ENCODE peak calls at places on chromosomes 1 and 21, in four cellular contexts. V is IMR-90, B is A549, A is K562. S is an unnamed sample.

GRCh38 chr1:155474156-155474555 is 88.4 kb downstream of the ASH1L start:
- DNase-seq in V (no peak), B (no peak), A (no peak), S (no peak)

GRCh38 chr21:46008893-46009635 is 27.5 kb downstream of the COL6A1 start:
- DNase-seq in V (no peak), B (no peak), A (no peak), S (peak; percentile 39)

GRCh38 chr1:114088392-114089299 is 65.0 kb downstream of the SYT6 start:
- DNase-seq in V (no peak), B (no peak), A (peak; percentile 48), S (no peak)

GRCh38 chr1:6519935-6520621 is 28.6 kb upstream of the PLEKHG5 start:
- DNase-seq in V (peak; percentile 80), B (no peak), A (peak; percentile 59), S (peak; percentile 86)

GRCh38 chr1:46174448-46175231 is at the start of gene TSPAN1:
- DNase-seq in V (peak; percentile 45), B (no peak), A (no peak), S (no peak)

GRCh38 chr1:112247971-112248370 is 148.0 kb upstream of the CTTNBP2NL start:
- DNase-seq in V (no peak), B (no peak), A (no peak), S (no peak)

GRCh38 chr21:23887709-23888303 is 1719.5 kb downstream of the MRPL39 start:
- DNase-seq in V (no peak), B (no peak), A (no peak), S (no peak)

GRCh38 chr1:227323956-227324267 is 5.6 kb upstream of the CDC42BPA start:
- DNase-seq in V (no peak), B (no peak), A (peak; percentile 49), S (no peak)

GRCh38 chr1:41379741-41380130 is 18.5 kb downstream of the FOXO6 start:
- DNase-seq in V (no peak), B (no peak), A (no peak), S (no peak)

GRCh38 chr1:82517586-82517985 is 716.9 kb downstream of the ADGRL2 start:
- DNase-seq in V (no peak), B (no peak), A (no peak), S (no peak)

GRCh38 chr1:180911640-180912161 is 996 bp upstream of the KIAA1614 start:
- DNase-seq in V (peak; percentile 19), B (no peak), A (no peak), S (no peak)

GRCh38 chr1:9281907-9282306 is 10.8 kb upstream of the SPSB1 start:
- DNase-seq in V (no peak), B (no peak), A (no peak), S (no peak)

GRCh38 chr1:113846391-113847035 is 25.0 kb downstream of the PTPN22 start:
- DNase-seq in V (no peak), B (no peak), A (no peak), S (no peak)

GRCh38 chr1:233032916-233033315 is 82.5 kb downstream of the NTPCR start:
- DNase-seq in V (no peak), B (no peak), A (no peak), S (no peak)

GRCh38 chr21:32238063-32238462 is 40.8 kb downstream of the MIS18A start:
- DNase-seq in V (no peak), B (no peak), A (no peak), S (no peak)

GRCh38 chr1:40625076-40625475 is 40.4 kb downstream of the RIMS3 start:
- DNase-seq in V (no peak), B (peak; percentile 10), A (no peak), S (no peak)

GRCh38 chr1:192104852-192105251 is 53.4 kb upstream of the RGS18 start:
- DNase-seq in V (peak; percentile 89), B (no peak), A (no peak), S (no peak)

GRCh38 chr1:225933072-225933471 is 7.9 kb downstream of the LEFTY2 start:
- DNase-seq in V (peak; percentile 85), B (peak; percentile 30), A (no peak), S (no peak)

GRCh38 chr1:43439121-43439581 is 14.6 kb downstream of the HYI start:
- DNase-seq in V (no peak), B (no peak), A (no peak), S (no peak)

GRCh38 chr1:193700710-193701355 is 514.4 kb upstream of the B3GALT2 start:
- DNase-seq in V (peak; percentile 79), B (peak; percentile 71), A (no peak), S (no peak)

GRCh38 chr1:168786476-168787330 is 57.7 kb upstream of the DPT start:
- DNase-seq in V (no peak), B (no peak), A (no peak), S (no peak)

GRCh38 chr1:54543729-54544496 is 4.1 kb upstream of the ACOT11 start:
- DNase-seq in V (peak; percentile 84), B (no peak), A (peak; percentile 9), S (no peak)

GRCh38 chr1:228403231-228403631 is 3.4 kb downstream of the TRIM11 start:
- DNase-seq in V (no peak), B (no peak), A (no peak), S (no peak)

GRCh38 chr1:162213281-162213909 is 143.9 kb downstream of the NOS1AP start:
- DNase-seq in V (peak; percentile 2), B (no peak), A (no peak), S (no peak)

GRCh38 chr1:210692796-210693195 is 364.1 kb downstream of the HHAT start:
- DNase-seq in V (no peak), B (no peak), A (no peak), S (no peak)

GRCh38 chr1:10910490-10911273 is 101.8 kb upstream of the TARDBP start:
- DNase-seq in V (no peak), B (no peak), A (no peak), S (peak; percentile 45)

GRCh38 chr1:179925906-179926305 is 28.7 kb upstream of the CEP350 start:
- DNase-seq in V (no peak), B (no peak), A (no peak), S (no peak)

GRCh38 chr1:71047635-71048607 is at the start of gene PTGER3:
- DNase-seq in V (no peak), B (no peak), A (peak; percentile 91), S (peak; percentile 82)

GRCh38 chr1:101039245-101039644 is 13.7 kb upstream of the DPH5 start:
- DNase-seq in V (no peak), B (no peak), A (no peak), S (no peak)

DNA sequence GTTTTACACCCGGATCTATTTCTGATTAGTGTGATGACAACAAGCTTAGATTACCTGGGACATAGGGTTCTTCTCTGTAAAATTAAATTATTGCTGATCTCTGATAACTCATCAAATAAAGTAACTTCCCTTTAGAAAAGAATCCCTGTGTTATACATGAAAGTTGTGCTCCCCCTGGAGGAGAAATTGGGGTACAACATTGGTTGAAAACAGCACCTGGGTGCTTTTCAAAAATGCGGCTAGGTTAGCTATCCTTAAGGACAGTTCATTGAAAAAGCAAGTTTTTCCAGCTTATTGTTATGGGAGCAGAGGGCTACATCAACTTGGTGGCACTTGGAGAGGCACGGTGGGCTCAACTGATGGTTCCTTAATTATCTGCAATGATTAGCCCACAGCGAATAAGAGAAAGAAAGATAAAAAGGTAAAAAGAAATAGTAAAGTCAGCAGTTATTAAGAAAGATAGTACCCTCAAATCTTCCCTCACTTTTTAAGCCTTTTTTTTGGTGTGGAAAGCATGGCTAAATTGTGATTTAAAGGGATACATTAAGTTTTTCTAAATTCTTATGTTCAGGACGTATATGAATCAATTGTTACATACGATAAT is 97.8 kb downstream of the FMN2 start:
- DNase-seq in V (peak; percentile 53), B (peak; percentile 61), A (peak; percentile 35), S (peak; percentile 57)
- TF ChIP-seq MAFK in V (peak; percentile 62), B (peak; percentile 89), A (no peak), S (peak; percentile 10)

GRCh38 chr21:15820327-15820726 is 90.5 kb downstream of the USP25 start:
- DNase-seq in V (no peak), B (no peak), A (no peak), S (no peak)
- TF ChIP-seq MAFK in V (no peak), B (no peak), A (no peak), S (no peak)

GRCh38 chr1:97200627-97201026 is 479.0 kb downstream of the PTBP2 start:
- DNase-seq in V (no peak), B (no peak), A (no peak), S (no peak)
- TF ChIP-seq MAFK in V (no peak), B (no peak), A (no peak), S (no peak)

GRCh38 chr1:245871881-245872280 is 635.2 kb downstream of the SMYD3 start:
- DNase-seq in V (peak; percentile 99), B (no peak), A (no peak), S (no peak)
- TF ChIP-seq MAFK in V (no peak), B (no peak), A (no peak), S (no peak)

GRCh38 chr1:235990376-235990795 is 74.5 kb downstream of the NID1 start:
- DNase-seq in V (peak; percentile 48), B (no peak), A (no peak), S (no peak)
- TF ChIP-seq MAFK in V (no peak), B (no peak), A (no peak), S (no peak)

GRCh38 chr1:164651378-164651951 is 92.5 kb downstream of the PBX1 start:
- DNase-seq in V (peak; percentile 25), B (peak; percentile 65), A (no peak), S (no peak)
- TF ChIP-seq MAFK in V (no peak), B (no peak), A (no peak), S (no peak)

GRCh38 chr1:88462481-88463261 is 221.4 kb upstream of the PKN2 start:
- DNase-seq in V (peak; percentile 17), B (peak; percentile 10), A (no peak), S (no peak)
- TF ChIP-seq MAFK in V (no peak), B (no peak), A (no peak), S (no peak)

GRCh38 chr1:53123462-53124129 is 18.8 kb downstream of the SLC1A7 start:
- DNase-seq in V (peak; percentile 66), B (no peak), A (no peak), S (no peak)

GRCh38 chr1:53122847-53123461 is 19.5 kb downstream of the SLC1A7 start:
- DNase-seq in V (no peak), B (no peak), A (no peak), S (no peak)

GRCh38 chr1:53122194-53122846 is 20.1 kb downstream of the SLC1A7 start:
- DNase-seq in V (peak; percentile 55), B (no peak), A (no peak), S (no peak)

GRCh38 chr1:53120659-53121058 is 21.8 kb downstream of the SLC1A7 start:
- DNase-seq in V (no peak), B (no peak), A (no peak), S (no peak)

DNA sequence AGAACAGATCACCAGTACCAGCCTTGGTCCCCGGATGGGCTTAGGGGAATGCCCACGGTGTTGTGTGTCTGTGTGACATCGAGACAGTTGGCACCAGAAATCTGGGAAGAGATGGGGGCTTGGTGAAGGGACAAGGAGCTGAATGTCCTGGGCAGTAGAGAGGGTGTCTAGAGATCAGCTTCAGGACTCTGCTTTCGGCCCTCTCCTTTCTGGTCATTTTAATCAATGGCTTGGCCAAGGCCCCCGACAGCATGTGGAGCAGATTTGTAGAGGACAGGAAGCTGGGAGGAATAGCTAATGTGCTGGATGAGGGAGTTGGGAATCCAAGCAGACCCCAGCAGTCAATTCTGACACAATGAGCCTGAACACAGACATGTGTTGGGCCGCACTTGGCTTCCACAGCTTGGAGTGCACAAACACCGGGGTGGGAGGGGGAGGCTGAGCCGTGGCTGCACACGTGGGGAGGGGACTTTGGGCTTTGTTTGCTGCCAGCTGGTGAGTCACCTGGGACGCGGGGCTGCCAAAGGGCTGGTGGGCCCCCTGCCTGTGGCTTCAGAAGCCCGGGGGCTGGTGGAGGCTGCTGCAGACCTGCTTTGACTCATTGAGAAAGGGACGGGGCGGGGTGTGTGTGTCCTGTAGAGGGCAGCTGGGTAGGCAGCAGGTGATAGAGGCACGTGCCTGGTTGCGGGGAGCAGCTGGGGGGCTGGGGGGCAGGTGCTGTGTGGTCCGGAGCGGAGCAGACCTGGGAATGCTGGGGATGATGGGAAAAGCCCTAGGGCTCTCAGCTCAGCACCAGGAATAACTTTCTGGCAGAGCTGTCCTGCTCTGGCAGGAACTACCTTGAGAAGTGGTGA is 20.9 kb downstream of the SLC1A7 start:
- DNase-seq in V (peak; percentile 74), B (no peak), A (no peak), S (no peak)
- TF ChIP-seq MAFK in V (no peak), B (no peak), A (no peak), S (no peak)

S was measured in H1.